ENCODE peak calls at places on chromosomes 13 and 19, in four cellular contexts. One of them, this sample, is unnamed.

GRCh38 chr19:6250024-6250605 is 29.7 kb downstream of the MLLT1 start:
- DNase-seq in ascending aorta: no peak
- DNase-seq in WTC11: no peak
- DNase-seq in DMS53: no peak
- DNase-seq in this sample: no peak

GRCh38 chr13:23707674-23708073 is 137.5 kb downstream of the TNFRSF19 start:
- DNase-seq in ascending aorta: no peak
- DNase-seq in WTC11: no peak
- DNase-seq in DMS53: peak; percentile 64
- DNase-seq in this sample: no peak

GRCh38 chr13:36673838-36674326 is at the start of gene SERTM1:
- DNase-seq in DMS53: peak; percentile 74
- DNase-seq in ascending aorta: no peak
- DNase-seq in WTC11: peak; percentile 82
- DNase-seq in this sample: no peak

GRCh38 chr19:18340237-18340989 is at the start of gene PGPEP1:
- DNase-seq in ascending aorta: peak; percentile 75
- DNase-seq in WTC11: peak; percentile 81
- DNase-seq in DMS53: peak; percentile 79
- DNase-seq in this sample: no peak

GRCh38 chr19:3660493-3661219 is 34.1 kb upstream of the CACTIN start:
- DNase-seq in ascending aorta: no peak
- DNase-seq in DMS53: no peak
- DNase-seq in WTC11: no peak
- DNase-seq in this sample: no peak

GRCh38 chr13:24619302-24619701 is 60.9 kb upstream of the ATP12A start:
- DNase-seq in ascending aorta: no peak
- DNase-seq in WTC11: no peak
- DNase-seq in DMS53: no peak
- DNase-seq in this sample: no peak

GRCh38 chr19:29798783-29799182 is 13.0 kb upstream of the CCNE1 start:
- DNase-seq in ascending aorta: no peak
- DNase-seq in DMS53: no peak
- DNase-seq in WTC11: no peak
- DNase-seq in this sample: no peak

GRCh38 chr19:31110331-31110730 is 238.9 kb downstream of the TSHZ3 start:
- DNase-seq in WTC11: peak; percentile 57
- DNase-seq in ascending aorta: no peak
- DNase-seq in DMS53: no peak
- DNase-seq in this sample: no peak

GRCh38 chr13:33351324-33351723 is 65.8 kb upstream of the STARD13 start:
- DNase-seq in WTC11: no peak
- DNase-seq in DMS53: no peak
- DNase-seq in ascending aorta: no peak
- DNase-seq in this sample: no peak

GRCh38 chr19:39401549-39402416 is 4.9 kb upstream of the ZFP36 start:
- DNase-seq in WTC11: no peak
- DNase-seq in ascending aorta: peak; percentile 89
- DNase-seq in DMS53: peak; percentile 83
- DNase-seq in this sample: no peak

GRCh38 chr13:113565526-113566226 is 18.9 kb upstream of the TFDP1 start:
- DNase-seq in WTC11: no peak
- DNase-seq in ascending aorta: peak; percentile 52
- DNase-seq in DMS53: no peak
- DNase-seq in this sample: no peak

GRCh38 chr19:10332158-10332964 is 968 bp downstream of the RAVER1 start:
- DNase-seq in ascending aorta: no peak
- DNase-seq in DMS53: peak; percentile 40
- DNase-seq in WTC11: no peak
- DNase-seq in this sample: no peak

GRCh38 chr19:13995017-13995728 is 10.9 kb downstream of the RFX1 start:
- DNase-seq in DMS53: no peak
- DNase-seq in WTC11: no peak
- DNase-seq in ascending aorta: no peak
- DNase-seq in this sample: no peak

GRCh38 chr19:12884926-12885748 is 1.9 kb downstream of the KLF1 start:
- DNase-seq in DMS53: peak; percentile 99
- DNase-seq in WTC11: peak; percentile 99
- DNase-seq in ascending aorta: peak; percentile 71
- DNase-seq in this sample: no peak

GRCh38 chr13:107373551-107373950 is 805.6 kb upstream of the ARGLU1 start:
- DNase-seq in WTC11: no peak
- DNase-seq in DMS53: peak; percentile 54
- DNase-seq in ascending aorta: no peak
- DNase-seq in this sample: no peak

GRCh38 chr13:113666951-113667701 is at the start of gene GRK1:
- DNase-seq in DMS53: no peak
- DNase-seq in WTC11: peak; percentile 19
- DNase-seq in ascending aorta: peak; percentile 47
- DNase-seq in this sample: no peak

GRCh38 chr19:10915511-10916091 is 12.8 kb downstream of the YIPF2 start:
- DNase-seq in WTC11: no peak
- DNase-seq in DMS53: no peak
- DNase-seq in ascending aorta: no peak
- DNase-seq in this sample: no peak

GRCh38 chr19:49390131-49390977 is 2.3 kb downstream of the KASH5 start:
- DNase-seq in ascending aorta: no peak
- DNase-seq in DMS53: peak; percentile 62
- DNase-seq in WTC11: no peak
- DNase-seq in this sample: no peak

GRCh38 chr19:48509467-48510194 is 2.0 kb downstream of the LMTK3 start:
- DNase-seq in WTC11: no peak
- DNase-seq in DMS53: no peak
- DNase-seq in ascending aorta: no peak
- DNase-seq in this sample: no peak

GRCh38 chr13:30477346-30478235 is 11.9 kb upstream of the HMGB1 start:
- DNase-seq in DMS53: no peak
- DNase-seq in ascending aorta: no peak
- DNase-seq in WTC11: peak; percentile 29
- DNase-seq in this sample: no peak

GRCh38 chr19:55116232-55117062 is 990 bp downstream of the PPP1R12C start:
- DNase-seq in WTC11: no peak
- DNase-seq in DMS53: peak; percentile 62
- DNase-seq in ascending aorta: peak; percentile 84
- DNase-seq in this sample: no peak

GRCh38 chr13:27790523-27790922 is 1.8 kb upstream of the GSX1 start:
- DNase-seq in DMS53: peak; percentile 28
- DNase-seq in ascending aorta: no peak
- DNase-seq in WTC11: peak; percentile 24
- DNase-seq in this sample: no peak

GRCh38 chr13:64723735-64724134 is 2506.4 kb downstream of the PCDH9 start:
- DNase-seq in DMS53: peak; percentile 14
- DNase-seq in ascending aorta: no peak
- DNase-seq in WTC11: no peak
- DNase-seq in this sample: no peak